ENCODE peak calls at places on chromosome 5, in five cellular contexts. H is A549, Z is BE2C, F is esophagus squamous epithelium, V is fibroblast of the aortic adventitia. A is an unnamed sample.

GRCh38 chr5:3348576-3349535 is 246.8 kb upstream of the IRX1 start:
- DNase-seq in H (no peak), Z (no peak), F (no peak), V (no peak), A (no peak)

GRCh38 chr5:139634541-139634940 is 13.6 kb upstream of the CXXC5 start:
- DNase-seq in H (no peak), Z (no peak), F (no peak), V (no peak), A (no peak)

GRCh38 chr5:66967102-66967501 is 229.5 kb downstream of the CD180 start:
- DNase-seq in H (no peak), Z (no peak), F (no peak), V (peak), A (no peak)

GRCh38 chr5:463952-464351 is 21.0 kb downstream of the EXOC3 start:
- DNase-seq in H (no peak), Z (no peak), F (no peak), V (no peak), A (no peak)

GRCh38 chr5:96661101-96661840 is 905 bp upstream of the CAST start:
- DNase-seq in H (peak), Z (no peak), F (no peak), V (peak), A (peak)

GRCh38 chr5:103522586-103522985 is 40.0 kb downstream of the NUDT12 start:
- DNase-seq in H (no peak), Z (no peak), F (no peak), V (peak), A (no peak)

GRCh38 chr5:164012376-164012775 is 507.0 kb downstream of the MAT2B start:
- DNase-seq in H (no peak), Z (no peak), F (no peak), V (peak), A (no peak)

GRCh38 chr5:176934309-176934930 is 35.3 kb upstream of the HK3 start:
- DNase-seq in H (no peak), Z (no peak), F (no peak), V (no peak), A (no peak)

GRCh38 chr5:177557041-177557647 is 2.8 kb upstream of the FAM193B start:
- DNase-seq in H (no peak), Z (no peak), F (no peak), V (no peak), A (no peak)

GRCh38 chr5:131209506-131210191 is 38.9 kb downstream of the LYRM7 start:
- DNase-seq in H (no peak), Z (no peak), F (no peak), V (no peak), A (peak)

GRCh38 chr5:113806250-113806649 is 292.8 kb downstream of the YTHDC2 start:
- DNase-seq in H (no peak), Z (no peak), F (no peak), V (peak), A (no peak)
- TF ChIP-seq CTCF in H (no peak), Z (peak), F (peak), V (peak), A (no peak)

GRCh38 chr5:55988979-55989612 is 5.7 kb downstream of the IL6ST start:
- DNase-seq in H (no peak), Z (no peak), F (no peak), V (no peak), A (no peak)

GRCh38 chr5:55989860-55990259 is 4.9 kb downstream of the IL6ST start:
- DNase-seq in H (no peak), Z (no peak), F (no peak), V (no peak), A (no peak)

GRCh38 chr5:55983986-55984385 is 10.8 kb downstream of the IL6ST start:
- DNase-seq in H (no peak), Z (no peak), F (no peak), V (no peak), A (no peak)

GRCh38 chr5:55985181-55985580 is 9.6 kb downstream of the IL6ST start:
- DNase-seq in H (no peak), Z (no peak), F (no peak), V (no peak), A (no peak)

DNA sequence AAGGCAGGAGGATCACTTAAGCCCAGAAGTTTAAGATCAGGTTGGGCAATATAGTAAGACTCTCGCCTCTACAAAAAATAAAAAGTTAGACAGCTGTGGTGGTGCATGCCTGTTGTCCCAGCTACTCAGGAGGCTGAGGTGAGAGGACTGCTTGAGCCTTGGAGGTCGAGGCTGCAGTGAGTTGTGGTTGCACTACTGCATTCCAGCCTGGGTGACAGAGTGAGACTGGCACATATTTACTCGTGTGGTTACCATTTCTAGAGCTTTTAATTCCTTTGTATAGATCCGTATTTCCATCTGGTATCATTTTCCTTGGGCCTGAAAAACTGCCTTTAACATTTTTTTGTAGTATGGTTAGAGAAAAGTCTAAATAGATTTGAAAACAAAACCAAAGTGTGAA is 7.8 kb downstream of the IL6ST start:
- DNase-seq in H (no peak), Z (no peak), F (no peak), V (no peak), A (no peak)
- TF ChIP-seq CTCF in H (no peak), Z (no peak), F (no peak), V (no peak), A (no peak)

GRCh38 chr5:40736103-40736875 is 19.5 kb downstream of the TTC33 start:
- DNase-seq in H (peak), Z (no peak), F (no peak), V (peak), A (no peak)
- TF ChIP-seq CTCF in H (peak), Z (peak), F (peak), V (peak), A (peak)

DNA sequence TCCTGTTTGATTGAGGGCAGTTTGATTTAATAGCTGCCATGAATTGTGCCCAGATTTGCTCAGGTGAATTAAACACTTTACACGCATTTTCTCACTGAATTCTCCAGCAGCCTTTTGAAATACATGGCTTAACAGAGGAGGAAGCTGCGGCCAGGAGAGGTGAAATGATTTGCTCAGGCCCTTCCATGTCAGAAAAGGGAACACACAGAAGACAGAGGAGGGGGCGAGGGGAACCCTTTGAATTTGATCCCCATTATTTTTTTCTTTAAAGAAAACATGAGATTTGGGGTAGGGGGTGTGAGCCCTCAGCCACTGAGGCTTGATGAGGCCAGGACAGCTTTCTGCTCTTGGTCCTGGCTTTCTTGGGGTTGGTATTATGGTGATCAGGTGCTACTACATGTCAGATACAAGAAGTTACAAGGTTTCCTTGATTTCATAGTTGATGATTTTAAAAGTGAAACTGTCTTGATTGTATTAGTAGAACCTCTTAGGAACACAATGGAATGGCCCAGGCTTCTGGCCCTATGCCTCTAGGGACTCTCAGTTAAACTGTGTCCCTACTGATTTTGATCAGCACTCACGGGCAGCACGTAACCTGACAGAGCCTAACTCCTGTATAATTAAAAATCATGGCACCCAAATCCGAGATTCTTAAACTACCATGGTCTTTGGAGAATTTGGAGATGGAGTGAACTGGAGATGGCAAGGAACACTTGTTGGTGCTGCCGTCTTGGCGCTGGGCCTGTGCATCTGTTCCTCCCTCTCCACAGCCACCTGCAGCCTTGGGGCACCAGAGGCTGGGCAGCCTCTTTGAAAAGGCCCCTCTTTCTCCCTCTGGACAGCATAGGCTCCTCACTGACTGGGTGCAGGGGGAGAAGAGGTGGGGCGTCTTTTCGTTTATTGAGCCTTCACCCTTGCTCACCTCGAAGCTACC is 107.9 kb downstream of the TRIO start:
- DNase-seq in H (no peak), Z (no peak), F (no peak), V (no peak), A (no peak)
- TF ChIP-seq CTCF in H (no peak), Z (no peak), F (no peak), V (no peak), A (no peak)

GRCh38 chr5:149229298-149229937 is 42.2 kb upstream of the AFAP1L1 start:
- DNase-seq in H (no peak), Z (no peak), F (no peak), V (no peak), A (no peak)

GRCh38 chr5:149224282-149224681 is 47.4 kb upstream of the AFAP1L1 start:
- DNase-seq in H (no peak), Z (no peak), F (no peak), V (no peak), A (no peak)

GRCh38 chr5:149223081-149223848 is 48.4 kb upstream of the AFAP1L1 start:
- DNase-seq in H (no peak), Z (no peak), F (no peak), V (no peak), A (no peak)

GRCh38 chr5:149227168-149227826 is 44.4 kb upstream of the AFAP1L1 start:
- DNase-seq in H (peak), Z (no peak), F (no peak), V (peak), A (no peak)

DNA sequence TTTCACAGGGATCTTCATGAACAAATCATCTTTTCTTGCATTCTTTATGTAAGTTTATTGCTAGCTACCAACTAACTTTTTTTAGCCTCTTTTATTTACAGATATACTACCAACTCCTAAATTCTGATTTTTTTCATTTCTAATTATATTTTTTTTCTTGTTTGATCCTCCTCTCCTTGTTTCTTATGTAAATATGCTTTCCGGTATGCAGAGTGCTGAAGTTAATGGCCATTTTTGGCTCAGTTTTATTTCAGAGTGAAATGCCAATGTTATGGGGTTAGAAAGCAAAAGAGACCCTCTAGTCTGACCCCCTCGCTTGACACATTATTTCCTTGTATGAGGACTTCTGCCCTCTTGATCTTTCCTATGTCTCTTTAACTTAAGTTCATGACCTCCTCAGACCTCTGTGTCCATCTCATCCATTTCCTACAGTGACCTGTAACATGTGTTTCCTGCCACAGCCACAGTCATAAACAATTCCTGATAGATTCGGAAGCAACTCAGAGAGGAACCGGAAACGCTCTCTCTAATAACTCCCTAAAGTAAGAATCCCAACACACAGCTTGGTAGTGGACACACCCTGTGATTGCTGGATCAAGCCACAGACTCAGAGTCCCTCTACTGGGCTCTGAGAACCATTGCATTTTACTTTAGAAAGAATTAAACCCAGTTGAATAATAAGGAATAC is 42.9 kb upstream of the AFAP1L1 start:
- DNase-seq in H (peak), Z (no peak), F (no peak), V (peak), A (no peak)
- TF ChIP-seq CTCF in H (peak), Z (peak), F (peak), V (peak), A (no peak)

GRCh38 chr5:142325677-142326479 is 1.1 kb upstream of the SPRY4 start:
- DNase-seq in H (peak), Z (peak), F (no peak), V (peak), A (no peak)

GRCh38 chr5:142324871-142325676 is at the start of gene SPRY4:
- DNase-seq in H (peak), Z (peak), F (peak), V (peak), A (peak)

GRCh38 chr5:142322747-142323479 is 1.9 kb downstream of the SPRY4 start:
- DNase-seq in H (no peak), Z (peak), F (no peak), V (peak), A (no peak)

GRCh38 chr5:142323480-142324376 is 1.1 kb downstream of the SPRY4 start:
- DNase-seq in H (peak), Z (no peak), F (no peak), V (peak), A (no peak)

GRCh38 chr5:142324377-142324870 is 397 bp downstream of the SPRY4 start:
- DNase-seq in H (no peak), Z (no peak), F (no peak), V (no peak), A (no peak)
- TF ChIP-seq CTCF in H (no peak), Z (no peak), F (peak), V (peak), A (peak)

GRCh38 chr5:136802382-136802781 is 437.0 kb upstream of the TRPC7 start:
- DNase-seq in H (peak), Z (no peak), F (no peak), V (peak), A (no peak)
- TF ChIP-seq CTCF in H (peak), Z (no peak), F (peak), V (peak), A (no peak)